ENCODE peak calls at places on chromosomes 2 and 18, in ten cellular contexts. G is OCI-LY7, D is K562, I is IMR-90, C is psoas muscle, K is fibroblast of lung, N is uterus, A is cardiac muscle cell, O is tibial artery, M is sigmoid colon. J is an unnamed sample.
A peak's percentile ranks its signal among the peaks of the same experiment; 100 is the strongest.

GRCh38 chr2:74553892-74554820 is at the start of the genes DOK1 and LOXL3:
- DNase-seq in D (peak; percentile 93), G (peak; percentile 78), N (peak; percentile 87), M (peak; percentile 94), I (peak; percentile 88), A (peak; percentile 92), K (peak; percentile 89), O (peak; percentile 95), C (peak; percentile 89), J (peak; percentile 75)

GRCh38 chr2:241612156-241613017 is 24.6 kb downstream of the THAP4 start:
- DNase-seq in A (no peak), C (no peak), N (no peak), I (peak; percentile 20), M (peak; percentile 73), G (no peak), D (no peak), O (no peak), K (peak; percentile 56), J (no peak)

GRCh38 chr2:3207091-3207491 is 170.5 kb downstream of the EIPR1 start:
- DNase-seq in K (no peak), A (no peak), C (no peak), G (no peak), I (no peak), O (no peak), M (no peak), N (no peak), D (no peak), J (no peak)

GRCh38 chr2:52340185-52340584 is 1308.3 kb upstream of the NRXN1 start:
- DNase-seq in N (no peak), D (no peak), M (no peak), A (peak; percentile 49), K (peak; percentile 13), I (peak; percentile 41), C (no peak), G (no peak), O (no peak), J (no peak)

GRCh38 chr2:203678971-203679370 is 27.5 kb upstream of the CD28 start:
- DNase-seq in A (no peak), M (no peak), G (no peak), D (no peak), N (no peak), K (no peak), I (peak; percentile 45), O (no peak), C (no peak), J (no peak)

GRCh38 chr2:234679766-234680687 is 183.1 kb upstream of the ARL4C start:
- DNase-seq in N (peak; percentile 58), I (peak; percentile 99), C (peak; percentile 85), A (no peak), K (peak; percentile 99), M (peak; percentile 89), G (no peak), O (peak; percentile 82), D (no peak), J (no peak)

GRCh38 chr2:120779781-120780283 is 44.2 kb downstream of the GLI2 start:
- DNase-seq in I (peak; percentile 93), D (peak; percentile 45), N (no peak), A (peak; percentile 42), K (peak; percentile 50), C (no peak), O (no peak), M (no peak), G (no peak), J (peak; percentile 24)

GRCh38 chr18:49041677-49042570 is 91.2 kb upstream of the SMAD7 start:
- DNase-seq in O (peak; percentile 80), M (peak; percentile 80), G (peak; percentile 68), C (peak; percentile 52), K (peak; percentile 67), D (no peak), I (peak; percentile 56), N (peak; percentile 60), A (peak; percentile 59), J (no peak)

GRCh38 chr2:40867829-40868228 is 415.9 kb upstream of the SLC8A1 start:
- DNase-seq in C (no peak), G (no peak), A (no peak), N (no peak), D (no peak), O (no peak), M (no peak), I (no peak), K (no peak), J (no peak)

GRCh38 chr18:5490753-5491240 is 53.0 kb downstream of the EPB41L3 start:
- DNase-seq in D (no peak), O (no peak), I (no peak), N (no peak), C (no peak), M (no peak), G (no peak), A (no peak), K (no peak), J (no peak)
- H3K4me1 ChIP-seq in D (no peaks in the 10 kb centered on the region), O (no peaks in the 10 kb centered on the region), I (no peaks in the 10 kb centered on the region), N (no peaks in the 10 kb centered on the region), C (no peaks in the 10 kb centered on the region), M (no peaks in the 10 kb centered on the region), G (no peaks in the 10 kb centered on the region), A (peaks cover 7% of the 10 kb centered on the region), K (no peaks in the 10 kb centered on the region), J (no peaks in the 10 kb centered on the region)

GRCh38 chr2:10028407-10028987 is 14.9 kb upstream of the KLF11 start:
- DNase-seq in D (peak; percentile 30), A (no peak), K (no peak), I (no peak), M (peak; percentile 63), N (no peak), G (peak; percentile 15), O (no peak), C (no peak), J (no peak)
- TF ChIP-seq CTCF in D (peak; percentile 41), A (peak; percentile 7), K (peak; percentile 0), I (no peak), M (no peak), N (no peak), G (peak; percentile 58), O (no peak), C (no peak), J (no peak)

DNA sequence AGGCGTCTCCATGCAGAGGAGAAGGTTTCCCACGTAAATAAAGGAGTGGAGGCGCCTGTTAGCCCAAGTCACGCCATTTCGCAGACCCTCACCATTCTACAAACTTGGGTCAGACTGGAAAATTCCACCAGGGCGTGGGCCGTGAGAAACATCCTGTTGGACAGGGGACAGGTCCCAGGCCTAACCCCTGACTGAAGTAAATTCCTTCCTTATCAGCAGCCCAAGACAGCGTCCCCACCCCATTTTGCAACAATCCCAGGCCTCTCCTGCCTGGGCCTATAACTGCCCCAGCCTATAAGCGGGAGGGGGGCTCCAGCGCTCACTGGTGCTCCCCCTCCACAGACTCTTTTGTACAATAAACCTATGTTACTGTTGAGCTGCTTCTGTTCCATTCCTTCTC is 57.3 kb upstream of the CBLN2 start:
- DNase-seq in D (no peak), N (no peak), O (no peak), K (no peak), C (no peak), A (peak; percentile 21), M (no peak), I (no peak), G (no peak), J (peak; percentile 45)
- H3K9me3 ChIP-seq in D (no peaks in the 10 kb centered on the region), N (no peaks in the 10 kb centered on the region), O (no peaks in the 10 kb centered on the region), K (no peaks in the 10 kb centered on the region), C (no peaks in the 10 kb centered on the region), A (no peaks in the 10 kb centered on the region), M (no peaks in the 10 kb centered on the region), I (peaks cover 34% of the 10 kb centered on the region), G (no peaks in the 10 kb centered on the region), J (no peaks in the 10 kb centered on the region)

GRCh38 chr2:105741216-105741615 is 3.5 kb upstream of the NCK2 start:
- DNase-seq in I (no peak), K (no peak), O (no peak), A (no peak), D (no peak), C (no peak), N (no peak), M (no peak), G (no peak), J (no peak)
- H3K4me1 ChIP-seq in I (peaks cover 3% of the 10 kb centered on the region), K (no peaks in the 10 kb centered on the region), O (peaks cover 11% of the 10 kb centered on the region), A (no peaks in the 10 kb centered on the region), D (peaks cover 6% of the 10 kb centered on the region), C (peaks cover 6% of the 10 kb centered on the region), N (peaks cover 4% of the 10 kb centered on the region), M (peaks cover 14% of the 10 kb centered on the region), G (peaks cover 53% of the 10 kb centered on the region), J (peaks cover 6% of the 10 kb centered on the region)

GRCh38 chr2:28392297-28393114 is at the start of gene FOSL2:
- DNase-seq in N (peak; percentile 96), G (peak; percentile 84), A (peak; percentile 96), K (peak; percentile 100), D (peak; percentile 92), I (peak; percentile 100), O (peak; percentile 99), M (peak; percentile 99), C (peak; percentile 97), J (peak; percentile 99)
- TF ChIP-seq CTCF in N (peak; percentile 5), G (no peak), A (no peak), K (no peak), D (no peak), I (peak; percentile 5), O (peak; percentile 19), M (no peak), C (peak; percentile 1), J (no peak)

DNA sequence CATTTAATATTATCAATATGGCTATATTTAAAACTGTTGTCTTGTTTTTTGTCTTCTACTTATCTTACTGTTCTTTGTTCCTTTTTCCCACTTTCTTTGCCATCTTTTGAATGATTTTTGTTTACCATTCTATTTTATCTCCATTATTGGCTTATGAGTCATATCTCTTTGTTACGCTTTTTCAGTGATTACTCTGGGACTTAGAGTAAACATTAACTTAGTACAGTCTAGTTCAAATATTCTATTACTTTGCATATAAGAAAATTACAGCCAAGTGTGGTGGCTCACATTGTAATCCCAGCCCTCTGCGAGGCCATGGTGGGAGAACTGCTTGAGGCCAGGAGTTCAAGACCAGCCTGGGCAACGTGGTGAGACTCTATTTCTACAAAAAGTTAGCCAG is 26.1 kb downstream of the ADCY3 start:
- DNase-seq in A (no peak), K (peak; percentile 72), C (no peak), O (no peak), D (no peak), N (no peak), G (no peak), I (peak; percentile 83), M (no peak), J (no peak)
- H3K9me3 ChIP-seq in A (no peaks in the 10 kb centered on the region), K (no peaks in the 10 kb centered on the region), C (peaks cover 21% of the 10 kb centered on the region), O (peaks cover 3% of the 10 kb centered on the region), D (peaks cover 17% of the 10 kb centered on the region), N (no peaks in the 10 kb centered on the region), G (peaks cover 29% of the 10 kb centered on the region), I (peaks cover 13% of the 10 kb centered on the region), M (peaks cover 2% of the 10 kb centered on the region), J (peaks cover 21% of the 10 kb centered on the region)

DNA sequence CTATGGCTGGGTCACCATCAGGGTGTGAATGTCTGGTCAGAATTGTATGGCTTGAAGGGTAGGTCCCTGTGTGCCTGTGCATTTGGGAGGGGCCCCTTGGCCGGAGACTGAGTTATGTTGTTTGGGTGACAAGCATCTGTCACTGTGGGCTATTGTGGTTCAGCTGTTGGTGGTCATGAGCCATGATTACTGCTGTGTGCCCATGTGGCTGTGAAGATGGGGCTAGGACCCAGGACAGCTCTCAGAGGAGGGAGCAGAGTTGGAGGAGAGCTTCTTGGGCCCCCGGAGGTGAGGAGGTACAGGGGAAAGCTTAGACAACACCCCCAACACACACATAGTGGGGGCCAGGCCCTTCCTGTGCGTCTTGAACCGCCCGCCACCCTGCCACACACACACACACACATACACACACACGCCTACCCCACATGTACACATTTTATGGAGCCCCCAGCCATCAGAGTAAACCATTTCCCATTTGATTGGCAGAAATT is 1.8 kb downstream of the GAREM2 start:
- DNase-seq in D (no peak), I (no peak), C (no peak), A (no peak), N (no peak), O (no peak), G (no peak), M (peak; percentile 32), K (no peak), J (no peak)
- H3K4me1 ChIP-seq in D (peaks cover 4% of the 10 kb centered on the region), I (no peaks in the 10 kb centered on the region), C (peaks cover 7% of the 10 kb centered on the region), A (peaks cover 6% of the 10 kb centered on the region), N (peaks cover 11% of the 10 kb centered on the region), O (peaks cover 33% of the 10 kb centered on the region), G (no peaks in the 10 kb centered on the region), M (peaks cover 28% of the 10 kb centered on the region), K (peaks cover 4% of the 10 kb centered on the region), J (peaks cover 4% of the 10 kb centered on the region)